ENCODE peak calls at places on chromosomes 7 and 10, in five cellular contexts. R is body of pancreas, A is transverse colon, Y is GM12864, K is SK-N-SH. E is an unnamed sample.

GRCh38 chr10:19918800-19919199 is 102.6 kb downstream of the PLXDC2 start:
- DNase-seq in A (no peak), R (no peak), K (no peak), Y (no peak), E (no peak)

GRCh38 chr10:32307609-32308008 is 39.3 kb downstream of the EPC1 start:
- DNase-seq in Y (no peak), A (no peak), R (no peak), K (no peak), E (no peak)

GRCh38 chr7:89183726-89184125 is 388.2 kb upstream of the TEX47 start:
- DNase-seq in Y (no peak), R (no peak), A (no peak), K (no peak), E (no peak)

GRCh38 chr7:70098905-70099672 is 500.8 kb downstream of the AUTS2 start:
- DNase-seq in Y (no peak), R (no peak), A (no peak), K (no peak), E (no peak)

GRCh38 chr10:66671064-66671463 is 254.8 kb upstream of the LRRTM3 start:
- DNase-seq in K (no peak), A (no peak), Y (no peak), R (no peak), E (no peak)

GRCh38 chr10:1204434-1205326 is 148.5 kb downstream of the WDR37 start:
- DNase-seq in R (no peak), Y (no peak), K (no peak), A (no peak), E (no peak)

GRCh38 chr10:112585052-112585451 is 138.0 kb downstream of the VTI1A start:
- DNase-seq in Y (no peak), R (no peak), K (no peak), A (no peak), E (peak)

GRCh38 chr10:121864168-121864567 is 63.7 kb downstream of the ATE1 start:
- DNase-seq in K (no peak), R (no peak), A (no peak), Y (no peak), E (no peak)

GRCh38 chr10:46538155-46538554 is 18.3 kb downstream of the GPRIN2 start:
- DNase-seq in Y (no peak), A (no peak), R (no peak), K (no peak), E (no peak)

GRCh38 chr10:78604721-78605120 is 464.0 kb upstream of the ZMIZ1 start:
- DNase-seq in Y (no peak), A (no peak), R (no peak), K (no peak), E (no peak)

GRCh38 chr10:35378547-35379210 is 42.4 kb downstream of the CCNY start:
- DNase-seq in A (no peak), Y (no peak), R (no peak), K (no peak), E (no peak)

GRCh38 chr10:24350111-24350921 is 141.4 kb downstream of the KIAA1217 start:
- DNase-seq in R (no peak), K (no peak), A (no peak), Y (no peak), E (no peak)

GRCh38 chr7:1922870-1923236 is 252.8 kb downstream of the ELFN1 start:
- DNase-seq in A (no peak), Y (no peak), R (no peak), K (no peak), E (no peak)

GRCh38 chr10:32095116-32095733 is 39.0 kb upstream of the KIF5B start:
- DNase-seq in K (no peak), Y (no peak), R (no peak), A (no peak), E (no peak)

GRCh38 chr7:151862606-151863381 is 14.1 kb downstream of the PRKAG2 start:
- DNase-seq in K (no peak), Y (no peak), R (no peak), A (no peak), E (no peak)

GRCh38 chr7:921581-922333 is 32.7 kb downstream of the ADAP1 start:
- DNase-seq in R (peak), A (peak), Y (no peak), K (no peak), E (no peak)

GRCh38 chr10:101512741-101513140 is 75.3 kb downstream of the POLL start:
- DNase-seq in A (no peak), K (no peak), Y (no peak), R (no peak), E (no peak)

GRCh38 chr10:634256-634655 is 55.2 kb downstream of the DIP2C start:
- DNase-seq in Y (no peak), A (no peak), R (no peak), K (no peak), E (no peak)

GRCh38 chr7:33191326-33191725 is 62.0 kb downstream of the BBS9 start:
- DNase-seq in K (no peak), Y (peak), R (no peak), A (no peak), E (no peak)

GRCh38 chr7:45101748-45102147 is 9.7 kb downstream of the TBRG4 start:
- DNase-seq in K (no peak), A (no peak), R (no peak), Y (no peak), E (no peak)

GRCh38 chr7:37901236-37901827 is 15.3 kb downstream of the SFRP4 start:
- DNase-seq in Y (no peak), R (no peak), A (no peak), K (peak), E (no peak)

GRCh38 chr7:31938650-31939049 is 131.6 kb downstream of the PDE1C start:
- DNase-seq in Y (no peak), A (no peak), R (no peak), K (no peak), E (no peak)

GRCh38 chr10:84375011-84375410 is 46.6 kb downstream of the CCSER2 start:
- DNase-seq in K (peak), A (no peak), R (peak), Y (peak), E (no peak)

GRCh38 chr7:128177768-128178550 is 63.1 kb upstream of the LEP start:
- DNase-seq in K (no peak), R (no peak), Y (no peak), A (no peak), E (no peak)

GRCh38 chr10:97861924-97862323 is 12.3 kb downstream of the GOLGA7B start:
- DNase-seq in Y (no peak), A (no peak), R (no peak), K (no peak), E (no peak)

GRCh38 chr7:120867932-120868331 is 10.0 kb upstream of the TSPAN12 start:
- DNase-seq in K (no peak), A (peak), Y (no peak), R (no peak), E (no peak)

GRCh38 chr7:33334349-33334748 is 205.0 kb downstream of the BBS9 start:
- DNase-seq in R (no peak), A (no peak), K (peak), Y (no peak), E (no peak)

GRCh38 chr10:71187600-71187999 is 24.8 kb upstream of the UNC5B start:
- DNase-seq in R (peak), A (no peak), K (no peak), Y (no peak), E (no peak)

GRCh38 chr7:54839538-54840213 is 80.7 kb upstream of the SEC61G start:
- DNase-seq in K (peak), A (peak), Y (no peak), R (peak), E (no peak)

GRCh38 chr7:158063850-158064610 is 523.6 kb downstream of the PTPRN2 start:
- DNase-seq in A (no peak), R (peak), Y (no peak), K (no peak), E (no peak)

GRCh38 chr7:142632291-142633134 is 116.8 kb upstream of the PRSS1 start:
- DNase-seq in Y (peak), K (peak), A (peak), R (peak), E (peak)

GRCh38 chr10:128843972-128844371 is 623.1 kb upstream of the MGMT start:
- DNase-seq in A (no peak), R (no peak), K (no peak), Y (no peak), E (no peak)

GRCh38 chr10:117454502-117454901 is 79.3 kb upstream of the PDZD8 start:
- DNase-seq in Y (no peak), K (no peak), A (no peak), R (no peak), E (no peak)

GRCh38 chr7:2357165-2357564 is 2.5 kb downstream of the EIF3B start:
- DNase-seq in Y (no peak), R (no peak), K (no peak), A (no peak), E (no peak)

GRCh38 chr7:79548616-79549206 is 95.2 kb upstream of the MAGI2 start:
- DNase-seq in K (no peak), Y (no peak), R (no peak), A (no peak), E (no peak)